ENCODE peak calls at places on chromosomes 3 and 15, in six cellular contexts. U is A549, M is HepG2, N is H1, P is GM12878, T is K562. K is an unnamed sample.

GRCh38 chr15:76340198-76340801 is 3.7 kb downstream of the ISL2 start:
- DNase-seq in U (no peak), M (no peak), N (peak), P (no peak), T (no peak), K (peak)

GRCh38 chr15:92900712-92901052 is 558 bp downstream of the CHD2 start:
- DNase-seq in U (no peak), M (no peak), N (no peak), P (no peak), T (no peak), K (no peak)

GRCh38 chr3:55484741-55485207 is 2.3 kb downstream of the WNT5A start:
- DNase-seq in U (no peak), M (no peak), N (no peak), P (no peak), T (no peak), K (no peak)

GRCh38 chr3:144244662-144245061 is 273.0 kb downstream of the DIPK2A start:
- DNase-seq in U (no peak), M (no peak), N (no peak), P (no peak), T (no peak), K (no peak)

GRCh38 chr3:63931290-63931689 is 19.1 kb upstream of the SCAANT1 start:
- DNase-seq in U (no peak), M (no peak), N (no peak), P (no peak), T (no peak), K (peak)

GRCh38 chr15:87354661-87355410 is 901.7 kb downstream of the NTRK3 start:
- DNase-seq in U (no peak), M (no peak), N (no peak), P (no peak), T (no peak), K (no peak)

GRCh38 chr3:13052191-13052590 is 21.0 kb downstream of the IQSEC1 start:
- DNase-seq in U (no peak), M (no peak), N (no peak), P (no peak), T (no peak), K (no peak)

GRCh38 chr15:101137312-101137940 is 114.4 kb downstream of the CHSY1 start:
- DNase-seq in U (no peak), M (no peak), N (no peak), P (no peak), T (peak), K (peak)

GRCh38 chr3:78728406-78729145 is 1039.2 kb downstream of the ROBO1 start:
- DNase-seq in U (no peak), M (no peak), N (no peak), P (no peak), T (no peak), K (peak)

GRCh38 chr3:189003410-189003809 is 168.4 kb upstream of the TPRG1 start:
- DNase-seq in U (no peak), M (no peak), N (no peak), P (no peak), T (no peak), K (no peak)

DNA sequence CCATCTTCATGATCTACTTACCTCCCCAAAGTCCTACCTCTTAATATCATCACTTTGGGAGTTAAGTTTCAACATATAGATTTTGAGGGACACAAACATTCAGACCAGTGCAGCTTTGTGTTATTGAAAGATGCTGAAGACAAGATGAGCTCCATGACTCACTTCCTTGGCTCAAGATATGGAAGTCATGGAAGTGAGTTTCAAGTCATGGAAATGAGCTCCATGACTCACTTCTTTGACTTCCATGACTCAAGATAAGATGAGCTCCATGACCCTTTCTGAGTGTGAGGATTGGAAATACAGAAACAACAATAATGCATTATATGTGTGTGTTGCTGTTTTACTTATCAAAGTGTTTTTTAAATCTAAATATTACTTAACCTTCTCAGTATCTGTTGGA is 170.2 kb upstream of the TPRG1 start:
- DNase-seq in U (peak), M (no peak), N (no peak), P (no peak), T (no peak), K (no peak)
- H3K4me2 ChIP-seq in U (no peak), M (no peak), N (no peak), P (no peak), T (no peak), K (peak)

DNA sequence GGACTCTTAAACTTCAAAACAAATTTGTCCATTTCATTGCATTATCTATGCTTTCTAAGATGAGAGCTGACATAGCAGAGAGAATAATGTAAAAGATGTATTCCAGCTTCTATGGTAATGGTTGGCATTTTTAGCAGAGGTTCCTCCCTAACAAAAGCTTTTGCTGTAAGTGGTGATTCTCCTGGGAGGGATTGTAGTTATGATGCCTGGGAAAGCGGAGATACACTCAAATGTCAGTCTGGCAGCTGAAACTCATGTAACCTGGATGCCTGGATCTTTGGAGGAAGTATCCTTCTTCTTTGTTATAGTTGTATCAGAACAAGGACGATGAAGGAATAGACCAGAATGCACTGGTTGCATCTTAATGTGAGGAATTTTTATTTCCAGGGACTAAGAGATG is 7.5 kb downstream of the CHL1 start:
- DNase-seq in U (no peak), M (no peak), N (no peak), P (no peak), T (no peak), K (no peak)
- TF ChIP-seq EP300 in U (no peak), M (no peak), N (no peak), P (no peak), T (no peak), K (no peak)

GRCh38 chr3:11690863-11691833 is 47.4 kb upstream of the VGLL4 start:
- DNase-seq in U (no peak), M (peak), N (no peak), P (no peak), T (no peak), K (no peak)
- H3K4me2 ChIP-seq in U (peak), M (no peak), N (peak), P (no peak), T (no peak), K (no peak)

DNA sequence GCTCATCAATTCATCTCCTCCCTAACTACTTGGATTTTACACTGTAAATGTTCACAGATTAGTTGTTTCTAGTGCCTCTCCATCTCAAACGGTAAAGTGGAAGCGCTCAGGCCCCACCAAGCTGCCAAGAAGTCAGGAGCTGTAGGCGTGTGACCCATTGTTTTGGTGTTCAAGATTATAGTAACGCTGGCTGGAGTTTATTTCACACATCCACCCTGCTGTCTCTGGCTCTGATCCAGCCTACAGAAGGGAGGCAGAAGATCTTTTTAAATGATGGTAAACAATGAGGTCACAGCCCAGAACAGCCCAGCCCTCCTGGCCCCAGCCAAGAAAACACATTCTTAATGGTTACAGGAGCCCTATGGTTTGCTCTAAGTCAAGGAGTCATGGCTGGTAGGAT is 25.7 kb upstream of the GALNT15 start:
- DNase-seq in U (no peak), M (no peak), N (no peak), P (no peak), T (no peak), K (no peak)
- TF ChIP-seq EP300 in U (no peak), M (no peak), N (no peak), P (no peak), T (no peak), K (no peak)

GRCh38 chr3:10356461-10356897 is 35.6 kb upstream of the SEC13 start:
- DNase-seq in U (no peak), M (no peak), N (no peak), P (no peak), T (peak), K (peak)

GRCh38 chr3:10353160-10353559 is 32.2 kb upstream of the SEC13 start:
- DNase-seq in U (no peak), M (no peak), N (no peak), P (no peak), T (no peak), K (no peak)

GRCh38 chr3:10353661-10354372 is 32.9 kb upstream of the SEC13 start:
- DNase-seq in U (no peak), M (no peak), N (no peak), P (no peak), T (no peak), K (peak)

GRCh38 chr3:10352146-10352911 is 31.4 kb upstream of the SEC13 start:
- DNase-seq in U (no peak), M (no peak), N (no peak), P (no peak), T (no peak), K (no peak)

GRCh38 chr3:10354373-10355015 is 33.6 kb upstream of the SEC13 start:
- DNase-seq in U (no peak), M (no peak), N (no peak), P (no peak), T (no peak), K (peak)
- H3K4me2 ChIP-seq in U (no peak), M (no peak), N (no peak), P (no peak), T (no peak), K (peak)

GRCh38 chr15:25965326-25965725 is 102.2 kb upstream of the ATP10A start:
- DNase-seq in U (no peak), M (no peak), N (no peak), P (no peak), T (no peak), K (no peak)

GRCh38 chr15:25967120-25967519 is 104.0 kb upstream of the ATP10A start:
- DNase-seq in U (no peak), M (no peak), N (no peak), P (no peak), T (no peak), K (no peak)

GRCh38 chr15:25969886-25970285 is 106.8 kb upstream of the ATP10A start:
- DNase-seq in U (no peak), M (no peak), N (no peak), P (no peak), T (no peak), K (no peak)

DNA sequence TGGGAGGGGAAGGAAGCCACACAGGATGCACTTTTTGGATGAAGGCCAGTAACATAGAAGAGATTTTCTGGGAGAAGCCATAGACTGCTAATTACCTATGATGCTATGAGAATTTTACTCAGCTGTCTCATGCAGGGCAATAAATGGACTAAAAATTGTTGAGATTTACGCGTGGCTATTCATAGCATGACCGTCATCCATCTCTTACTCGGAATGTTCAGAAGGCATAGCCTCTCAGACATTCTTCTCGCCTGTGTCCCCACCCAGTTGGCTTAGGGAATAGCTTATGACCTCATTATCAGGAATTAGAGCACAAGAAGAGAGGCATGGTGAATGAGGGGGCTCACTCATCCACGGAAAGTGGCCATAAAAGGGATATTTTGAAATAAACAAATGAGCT is 107.9 kb upstream of the ATP10A start:
- DNase-seq in U (no peak), M (no peak), N (no peak), P (no peak), T (no peak), K (no peak)
- TF ChIP-seq EP300 in U (no peak), M (no peak), N (no peak), P (no peak), T (no peak), K (no peak)

GRCh38 chr15:57323299-57323805 is 53.0 kb upstream of the CGNL1 start:
- DNase-seq in U (no peak), M (no peak), N (no peak), P (no peak), T (no peak), K (no peak)
- H3K4me2 ChIP-seq in U (peak), M (peak), N (no peak), P (no peak), T (peak), K (no peak)

K was measured in SK-N-SH.